ENCODE peak calls at places on chromosomes 4 and X, in ten cellular contexts. One of them, this sample, is unnamed.

GRCh38 chrX:72297953-72298730 is 7.6 kb downstream of the CITED1 start:
- DNase-seq in immature natural killer cell: no peak
- DNase-seq in DMS153: no peak
- DNase-seq in amniotic epithelial cell: peak
- DNase-seq in T follicular helper cell: no peak
- DNase-seq in stimulated activated CD4-positive, alpha-beta T cell treated with anti-CD3 and anti-CD28 coated beads, Interleukin-2, amount 100 ng/mL, for 24 hours: no peak
- DNase-seq in posterior vena cava: no peak
- DNase-seq in Right ventricle myocardium inferior: no peak
- DNase-seq in NCI-H345: no peak
- DNase-seq in NCI-H1417 treated with DMSO at 0.1 percent for 48 hours: no peak
- DNase-seq in this sample: no peak

GRCh38 chrX:31271615-31272471 is 200.0 kb upstream of the FTHL17 start:
- DNase-seq in immature natural killer cell: no peak
- DNase-seq in DMS153: no peak
- DNase-seq in amniotic epithelial cell: no peak
- DNase-seq in T follicular helper cell: no peak
- DNase-seq in stimulated activated CD4-positive, alpha-beta T cell treated with anti-CD3 and anti-CD28 coated beads, Interleukin-2, amount 100 ng/mL, for 24 hours: no peak
- DNase-seq in posterior vena cava: no peak
- DNase-seq in Right ventricle myocardium inferior: no peak
- DNase-seq in NCI-H345: no peak
- DNase-seq in NCI-H1417 treated with DMSO at 0.1 percent for 48 hours: no peak
- DNase-seq in this sample: no peak

GRCh38 chrX:144327515-144327914 is 443.6 kb downstream of the UBE2NL start:
- DNase-seq in immature natural killer cell: no peak
- DNase-seq in DMS153: no peak
- DNase-seq in amniotic epithelial cell: no peak
- DNase-seq in T follicular helper cell: no peak
- DNase-seq in stimulated activated CD4-positive, alpha-beta T cell treated with anti-CD3 and anti-CD28 coated beads, Interleukin-2, amount 100 ng/mL, for 24 hours: no peak
- DNase-seq in posterior vena cava: no peak
- DNase-seq in Right ventricle myocardium inferior: no peak
- DNase-seq in NCI-H345: no peak
- DNase-seq in NCI-H1417 treated with DMSO at 0.1 percent for 48 hours: no peak
- DNase-seq in this sample: no peak

GRCh38 chrX:72046447-72046846 is 85.3 kb downstream of the RTL5 start:
- DNase-seq in immature natural killer cell: no peak
- DNase-seq in DMS153: no peak
- DNase-seq in amniotic epithelial cell: no peak
- DNase-seq in T follicular helper cell: no peak
- DNase-seq in stimulated activated CD4-positive, alpha-beta T cell treated with anti-CD3 and anti-CD28 coated beads, Interleukin-2, amount 100 ng/mL, for 24 hours: no peak
- DNase-seq in posterior vena cava: no peak
- DNase-seq in Right ventricle myocardium inferior: no peak
- DNase-seq in NCI-H345: no peak
- DNase-seq in NCI-H1417 treated with DMSO at 0.1 percent for 48 hours: no peak
- DNase-seq in this sample: no peak

GRCh38 chr4:137901114-137901513 is 341.0 kb downstream of the SLC7A11 start:
- DNase-seq in immature natural killer cell: no peak
- DNase-seq in DMS153: no peak
- DNase-seq in amniotic epithelial cell: no peak
- DNase-seq in T follicular helper cell: no peak
- DNase-seq in stimulated activated CD4-positive, alpha-beta T cell treated with anti-CD3 and anti-CD28 coated beads, Interleukin-2, amount 100 ng/mL, for 24 hours: no peak
- DNase-seq in posterior vena cava: no peak
- DNase-seq in Right ventricle myocardium inferior: no peak
- DNase-seq in NCI-H345: no peak
- DNase-seq in NCI-H1417 treated with DMSO at 0.1 percent for 48 hours: no peak
- DNase-seq in this sample: no peak

GRCh38 chrX:64580035-64580434 is 184.8 kb upstream of the MTMR8 start:
- DNase-seq in immature natural killer cell: no peak
- DNase-seq in DMS153: no peak
- DNase-seq in amniotic epithelial cell: no peak
- DNase-seq in T follicular helper cell: no peak
- DNase-seq in stimulated activated CD4-positive, alpha-beta T cell treated with anti-CD3 and anti-CD28 coated beads, Interleukin-2, amount 100 ng/mL, for 24 hours: no peak
- DNase-seq in posterior vena cava: no peak
- DNase-seq in Right ventricle myocardium inferior: no peak
- DNase-seq in NCI-H345: no peak
- DNase-seq in NCI-H1417 treated with DMSO at 0.1 percent for 48 hours: no peak
- DNase-seq in this sample: no peak

GRCh38 chrX:151175283-151176062 is 911 bp upstream of the GPR50 start:
- DNase-seq in immature natural killer cell: no peak
- DNase-seq in DMS153: no peak
- DNase-seq in amniotic epithelial cell: no peak
- DNase-seq in T follicular helper cell: no peak
- DNase-seq in stimulated activated CD4-positive, alpha-beta T cell treated with anti-CD3 and anti-CD28 coated beads, Interleukin-2, amount 100 ng/mL, for 24 hours: no peak
- DNase-seq in posterior vena cava: no peak
- DNase-seq in Right ventricle myocardium inferior: no peak
- DNase-seq in NCI-H345: no peak
- DNase-seq in NCI-H1417 treated with DMSO at 0.1 percent for 48 hours: no peak
- DNase-seq in this sample: no peak

GRCh38 chr4:93749351-93749761 is 79.2 kb upstream of the ATOH1 start:
- DNase-seq in immature natural killer cell: no peak
- DNase-seq in DMS153: no peak
- DNase-seq in amniotic epithelial cell: no peak
- DNase-seq in T follicular helper cell: no peak
- DNase-seq in stimulated activated CD4-positive, alpha-beta T cell treated with anti-CD3 and anti-CD28 coated beads, Interleukin-2, amount 100 ng/mL, for 24 hours: no peak
- DNase-seq in posterior vena cava: no peak
- DNase-seq in Right ventricle myocardium inferior: no peak
- DNase-seq in NCI-H345: no peak
- DNase-seq in NCI-H1417 treated with DMSO at 0.1 percent for 48 hours: no peak
- DNase-seq in this sample: no peak

GRCh38 chr4:77697860-77698599 is 92.4 kb downstream of the CXCL13 start:
- DNase-seq in immature natural killer cell: no peak
- DNase-seq in DMS153: peak
- DNase-seq in amniotic epithelial cell: peak
- DNase-seq in T follicular helper cell: no peak
- DNase-seq in stimulated activated CD4-positive, alpha-beta T cell treated with anti-CD3 and anti-CD28 coated beads, Interleukin-2, amount 100 ng/mL, for 24 hours: no peak
- DNase-seq in posterior vena cava: no peak
- DNase-seq in Right ventricle myocardium inferior: no peak
- DNase-seq in NCI-H345: peak
- DNase-seq in NCI-H1417 treated with DMSO at 0.1 percent for 48 hours: no peak
- DNase-seq in this sample: no peak

GRCh38 chr4:56200275-56200674 is 187.0 kb downstream of the AASDH start:
- DNase-seq in immature natural killer cell: no peak
- DNase-seq in DMS153: no peak
- DNase-seq in amniotic epithelial cell: no peak
- DNase-seq in T follicular helper cell: no peak
- DNase-seq in stimulated activated CD4-positive, alpha-beta T cell treated with anti-CD3 and anti-CD28 coated beads, Interleukin-2, amount 100 ng/mL, for 24 hours: no peak
- DNase-seq in posterior vena cava: no peak
- DNase-seq in Right ventricle myocardium inferior: no peak
- DNase-seq in NCI-H345: no peak
- DNase-seq in NCI-H1417 treated with DMSO at 0.1 percent for 48 hours: no peak
- DNase-seq in this sample: no peak

GRCh38 chr4:69760455-69760854 is at the start of gene SULT1B1:
- DNase-seq in immature natural killer cell: peak
- DNase-seq in DMS153: peak
- DNase-seq in amniotic epithelial cell: peak
- DNase-seq in T follicular helper cell: peak
- DNase-seq in stimulated activated CD4-positive, alpha-beta T cell treated with anti-CD3 and anti-CD28 coated beads, Interleukin-2, amount 100 ng/mL, for 24 hours: peak
- DNase-seq in posterior vena cava: no peak
- DNase-seq in Right ventricle myocardium inferior: no peak
- DNase-seq in NCI-H345: no peak
- DNase-seq in NCI-H1417 treated with DMSO at 0.1 percent for 48 hours: no peak
- DNase-seq in this sample: no peak

GRCh38 chr4:77037736-77038135 is 38.1 kb downstream of the CCNI start:
- DNase-seq in immature natural killer cell: no peak
- DNase-seq in DMS153: no peak
- DNase-seq in amniotic epithelial cell: peak
- DNase-seq in T follicular helper cell: no peak
- DNase-seq in stimulated activated CD4-positive, alpha-beta T cell treated with anti-CD3 and anti-CD28 coated beads, Interleukin-2, amount 100 ng/mL, for 24 hours: no peak
- DNase-seq in posterior vena cava: no peak
- DNase-seq in Right ventricle myocardium inferior: no peak
- DNase-seq in NCI-H345: no peak
- DNase-seq in NCI-H1417 treated with DMSO at 0.1 percent for 48 hours: no peak
- DNase-seq in this sample: no peak

GRCh38 chr4:47238697-47239096 is 207.3 kb downstream of the GABRB1 start:
- DNase-seq in immature natural killer cell: no peak
- DNase-seq in DMS153: no peak
- DNase-seq in amniotic epithelial cell: peak
- DNase-seq in T follicular helper cell: no peak
- DNase-seq in stimulated activated CD4-positive, alpha-beta T cell treated with anti-CD3 and anti-CD28 coated beads, Interleukin-2, amount 100 ng/mL, for 24 hours: no peak
- DNase-seq in posterior vena cava: no peak
- DNase-seq in Right ventricle myocardium inferior: no peak
- DNase-seq in NCI-H345: no peak
- DNase-seq in NCI-H1417 treated with DMSO at 0.1 percent for 48 hours: no peak
- DNase-seq in this sample: no peak

GRCh38 chrX:151754042-151754419 is 19.5 kb downstream of the CNGA2 start:
- DNase-seq in immature natural killer cell: no peak
- DNase-seq in DMS153: peak
- DNase-seq in amniotic epithelial cell: no peak
- DNase-seq in T follicular helper cell: no peak
- DNase-seq in stimulated activated CD4-positive, alpha-beta T cell treated with anti-CD3 and anti-CD28 coated beads, Interleukin-2, amount 100 ng/mL, for 24 hours: no peak
- DNase-seq in posterior vena cava: no peak
- DNase-seq in Right ventricle myocardium inferior: no peak
- DNase-seq in NCI-H345: no peak
- DNase-seq in NCI-H1417 treated with DMSO at 0.1 percent for 48 hours: no peak
- DNase-seq in this sample: no peak

GRCh38 chr4:71765837-71766236 is 18.0 kb downstream of the GC start:
- DNase-seq in immature natural killer cell: no peak
- DNase-seq in DMS153: no peak
- DNase-seq in amniotic epithelial cell: peak
- DNase-seq in T follicular helper cell: no peak
- DNase-seq in stimulated activated CD4-positive, alpha-beta T cell treated with anti-CD3 and anti-CD28 coated beads, Interleukin-2, amount 100 ng/mL, for 24 hours: no peak
- DNase-seq in posterior vena cava: no peak
- DNase-seq in Right ventricle myocardium inferior: no peak
- DNase-seq in NCI-H345: no peak
- DNase-seq in NCI-H1417 treated with DMSO at 0.1 percent for 48 hours: no peak
- DNase-seq in this sample: no peak

GRCh38 chrX:13398073-13398823 is 78.4 kb upstream of the ATXN3L start:
- DNase-seq in immature natural killer cell: no peak
- DNase-seq in DMS153: no peak
- DNase-seq in amniotic epithelial cell: peak
- DNase-seq in T follicular helper cell: no peak
- DNase-seq in stimulated activated CD4-positive, alpha-beta T cell treated with anti-CD3 and anti-CD28 coated beads, Interleukin-2, amount 100 ng/mL, for 24 hours: peak
- DNase-seq in posterior vena cava: peak
- DNase-seq in Right ventricle myocardium inferior: no peak
- DNase-seq in NCI-H345: no peak
- DNase-seq in NCI-H1417 treated with DMSO at 0.1 percent for 48 hours: no peak
- DNase-seq in this sample: no peak

GRCh38 chrX:67648361-67648760 is 104.5 kb downstream of the AR start:
- DNase-seq in immature natural killer cell: no peak
- DNase-seq in DMS153: no peak
- DNase-seq in amniotic epithelial cell: no peak
- DNase-seq in T follicular helper cell: no peak
- DNase-seq in stimulated activated CD4-positive, alpha-beta T cell treated with anti-CD3 and anti-CD28 coated beads, Interleukin-2, amount 100 ng/mL, for 24 hours: no peak
- DNase-seq in posterior vena cava: no peak
- DNase-seq in Right ventricle myocardium inferior: no peak
- DNase-seq in NCI-H345: no peak
- DNase-seq in NCI-H1417 treated with DMSO at 0.1 percent for 48 hours: no peak
- DNase-seq in this sample: no peak

GRCh38 chr4:149676076-149676475 is 139.6 kb downstream of the IQCM start:
- DNase-seq in immature natural killer cell: no peak
- DNase-seq in DMS153: no peak
- DNase-seq in amniotic epithelial cell: no peak
- DNase-seq in T follicular helper cell: no peak
- DNase-seq in stimulated activated CD4-positive, alpha-beta T cell treated with anti-CD3 and anti-CD28 coated beads, Interleukin-2, amount 100 ng/mL, for 24 hours: no peak
- DNase-seq in posterior vena cava: no peak
- DNase-seq in Right ventricle myocardium inferior: no peak
- DNase-seq in NCI-H345: no peak
- DNase-seq in NCI-H1417 treated with DMSO at 0.1 percent for 48 hours: no peak
- DNase-seq in this sample: no peak

GRCh38 chrX:119288890-119289393 is 52.9 kb downstream of the PGRMC1 start:
- DNase-seq in immature natural killer cell: no peak
- DNase-seq in DMS153: no peak
- DNase-seq in amniotic epithelial cell: no peak
- DNase-seq in T follicular helper cell: no peak
- DNase-seq in stimulated activated CD4-positive, alpha-beta T cell treated with anti-CD3 and anti-CD28 coated beads, Interleukin-2, amount 100 ng/mL, for 24 hours: no peak
- DNase-seq in posterior vena cava: no peak
- DNase-seq in Right ventricle myocardium inferior: no peak
- DNase-seq in NCI-H345: no peak
- DNase-seq in NCI-H1417 treated with DMSO at 0.1 percent for 48 hours: no peak
- DNase-seq in this sample: no peak

GRCh38 chrX:46165411-46165810 is 379.8 kb downstream of the ZNF674 start:
- DNase-seq in immature natural killer cell: no peak
- DNase-seq in DMS153: no peak
- DNase-seq in amniotic epithelial cell: peak
- DNase-seq in T follicular helper cell: no peak
- DNase-seq in stimulated activated CD4-positive, alpha-beta T cell treated with anti-CD3 and anti-CD28 coated beads, Interleukin-2, amount 100 ng/mL, for 24 hours: no peak
- DNase-seq in posterior vena cava: no peak
- DNase-seq in Right ventricle myocardium inferior: no peak
- DNase-seq in NCI-H345: no peak
- DNase-seq in NCI-H1417 treated with DMSO at 0.1 percent for 48 hours: no peak
- DNase-seq in this sample: no peak

GRCh38 chrX:140157611-140158010 is 192.3 kb upstream of the CXorf66 start:
- DNase-seq in immature natural killer cell: no peak
- DNase-seq in DMS153: no peak
- DNase-seq in amniotic epithelial cell: peak
- DNase-seq in T follicular helper cell: no peak
- DNase-seq in stimulated activated CD4-positive, alpha-beta T cell treated with anti-CD3 and anti-CD28 coated beads, Interleukin-2, amount 100 ng/mL, for 24 hours: no peak
- DNase-seq in posterior vena cava: no peak
- DNase-seq in Right ventricle myocardium inferior: no peak
- DNase-seq in NCI-H345: no peak
- DNase-seq in NCI-H1417 treated with DMSO at 0.1 percent for 48 hours: no peak
- DNase-seq in this sample: no peak

GRCh38 chr4:79292008-79292407 is 33.9 kb downstream of the NAA11 start:
- DNase-seq in immature natural killer cell: no peak
- DNase-seq in DMS153: no peak
- DNase-seq in amniotic epithelial cell: no peak
- DNase-seq in T follicular helper cell: no peak
- DNase-seq in stimulated activated CD4-positive, alpha-beta T cell treated with anti-CD3 and anti-CD28 coated beads, Interleukin-2, amount 100 ng/mL, for 24 hours: no peak
- DNase-seq in posterior vena cava: no peak
- DNase-seq in Right ventricle myocardium inferior: no peak
- DNase-seq in NCI-H345: no peak
- DNase-seq in NCI-H1417 treated with DMSO at 0.1 percent for 48 hours: no peak
- DNase-seq in this sample: no peak

GRCh38 chrX:12978205-12979010 is 3.5 kb downstream of the TMSB4X start:
- DNase-seq in immature natural killer cell: peak
- DNase-seq in DMS153: no peak
- DNase-seq in amniotic epithelial cell: peak
- DNase-seq in T follicular helper cell: peak
- DNase-seq in stimulated activated CD4-positive, alpha-beta T cell treated with anti-CD3 and anti-CD28 coated beads, Interleukin-2, amount 100 ng/mL, for 24 hours: peak
- DNase-seq in posterior vena cava: peak
- DNase-seq in Right ventricle myocardium inferior: peak
- DNase-seq in NCI-H345: no peak
- DNase-seq in NCI-H1417 treated with DMSO at 0.1 percent for 48 hours: no peak
- DNase-seq in this sample: peak

GRCh38 chr4:184358521-184359232 is 115.7 kb downstream of the IRF2 start:
- DNase-seq in immature natural killer cell: no peak
- DNase-seq in DMS153: no peak
- DNase-seq in amniotic epithelial cell: no peak
- DNase-seq in T follicular helper cell: no peak
- DNase-seq in stimulated activated CD4-positive, alpha-beta T cell treated with anti-CD3 and anti-CD28 coated beads, Interleukin-2, amount 100 ng/mL, for 24 hours: no peak
- DNase-seq in posterior vena cava: no peak
- DNase-seq in Right ventricle myocardium inferior: no peak
- DNase-seq in NCI-H345: no peak
- DNase-seq in NCI-H1417 treated with DMSO at 0.1 percent for 48 hours: no peak
- DNase-seq in this sample: no peak

GRCh38 chr4:6516281-6516680 is 43.9 kb upstream of the PPP2R2C start:
- DNase-seq in immature natural killer cell: no peak
- DNase-seq in DMS153: no peak
- DNase-seq in amniotic epithelial cell: no peak
- DNase-seq in T follicular helper cell: no peak
- DNase-seq in stimulated activated CD4-positive, alpha-beta T cell treated with anti-CD3 and anti-CD28 coated beads, Interleukin-2, amount 100 ng/mL, for 24 hours: no peak
- DNase-seq in posterior vena cava: peak
- DNase-seq in Right ventricle myocardium inferior: no peak
- DNase-seq in NCI-H345: no peak
- DNase-seq in NCI-H1417 treated with DMSO at 0.1 percent for 48 hours: no peak
- DNase-seq in this sample: no peak

GRCh38 chr4:12445711-12446110 is 1017.0 kb upstream of the HS3ST1 start:
- DNase-seq in immature natural killer cell: no peak
- DNase-seq in DMS153: no peak
- DNase-seq in amniotic epithelial cell: no peak
- DNase-seq in T follicular helper cell: no peak
- DNase-seq in stimulated activated CD4-positive, alpha-beta T cell treated with anti-CD3 and anti-CD28 coated beads, Interleukin-2, amount 100 ng/mL, for 24 hours: no peak
- DNase-seq in posterior vena cava: no peak
- DNase-seq in Right ventricle myocardium inferior: no peak
- DNase-seq in NCI-H345: no peak
- DNase-seq in NCI-H1417 treated with DMSO at 0.1 percent for 48 hours: no peak
- DNase-seq in this sample: no peak

GRCh38 chr4:159010563-159011260 is 92.2 kb upstream of the RAPGEF2 start:
- DNase-seq in immature natural killer cell: no peak
- DNase-seq in DMS153: peak
- DNase-seq in amniotic epithelial cell: peak
- DNase-seq in T follicular helper cell: no peak
- DNase-seq in stimulated activated CD4-positive, alpha-beta T cell treated with anti-CD3 and anti-CD28 coated beads, Interleukin-2, amount 100 ng/mL, for 24 hours: no peak
- DNase-seq in posterior vena cava: peak
- DNase-seq in Right ventricle myocardium inferior: no peak
- DNase-seq in NCI-H345: peak
- DNase-seq in NCI-H1417 treated with DMSO at 0.1 percent for 48 hours: peak
- DNase-seq in this sample: no peak

GRCh38 chr4:20391224-20391623 is 139.5 kb downstream of the SLIT2 start:
- DNase-seq in immature natural killer cell: no peak
- DNase-seq in DMS153: no peak
- DNase-seq in amniotic epithelial cell: peak
- DNase-seq in T follicular helper cell: no peak
- DNase-seq in stimulated activated CD4-positive, alpha-beta T cell treated with anti-CD3 and anti-CD28 coated beads, Interleukin-2, amount 100 ng/mL, for 24 hours: no peak
- DNase-seq in posterior vena cava: no peak
- DNase-seq in Right ventricle myocardium inferior: no peak
- DNase-seq in NCI-H345: no peak
- DNase-seq in NCI-H1417 treated with DMSO at 0.1 percent for 48 hours: no peak
- DNase-seq in this sample: no peak

This sample was measured in naive B cell.